ENCODE peak calls at places on chromosomes 1 and 21, in five cellular contexts. Z is psoas muscle; O is activated CD4-positive, CD25-positive, alpha-beta regulatory T cell treated with anti-CD3 and anti-CD28 coated beads, Interleukin-2, amount 50 U/mL, for 72 hours; G is brain microvascular endothelial cell; B is HS-27A. R is an unnamed sample.

GRCh38 chr1:161994153-161994814 is 29.4 kb downstream of the OLFML2B start:
- DNase-seq in B (no peak), Z (no peak), O (no peak), G (no peak), R (no peak)

GRCh38 chr1:1069061-1069710 is 4.9 kb downstream of the RNF223 start:
- DNase-seq in G (peak; percentile 22), B (no peak), O (peak; percentile 96), Z (peak; percentile 82), R (peak; percentile 90)

GRCh38 chr1:218996362-218996761 is 177.3 kb upstream of the LYPLAL1 start:
- DNase-seq in G (no peak), O (no peak), B (no peak), Z (no peak), R (no peak)

GRCh38 chr1:173202430-173203145 is 4.5 kb downstream of the TNFSF4 start:
- DNase-seq in G (peak; percentile 93), O (no peak), B (peak; percentile 68), Z (no peak), R (peak; percentile 38)

GRCh38 chr1:244970236-244970652 is 105.9 kb upstream of the HNRNPU start:
- DNase-seq in Z (peak; percentile 90), B (no peak), O (peak; percentile 80), G (peak; percentile 52), R (no peak)

GRCh38 chr1:104467590-104467989 is 717.9 kb downstream of the AMY1C start:
- DNase-seq in B (no peak), O (no peak), Z (no peak), G (no peak), R (no peak)

GRCh38 chr1:26450906-26451305 is 18.8 kb downstream of the DHDDS start:
- DNase-seq in B (no peak), Z (no peak), O (no peak), G (no peak), R (no peak)

GRCh38 chr1:213989071-213989739 is 1.4 kb downstream of the PROX1 start:
- DNase-seq in Z (peak; percentile 51), B (no peak), G (no peak), O (no peak), R (no peak)

GRCh38 chr1:180265201-180265600 is 35.1 kb downstream of the LHX4 start:
- DNase-seq in Z (no peak), B (no peak), O (no peak), G (no peak), R (no peak)

GRCh38 chr1:108117908-108118902 is 81.9 kb downstream of the SLC25A24 start:
- DNase-seq in G (peak; percentile 89), O (no peak), Z (no peak), B (no peak), R (no peak)

GRCh38 chr21:42524341-42525227 is 10.9 kb downstream of the SLC37A1 start:
- DNase-seq in O (no peak), B (no peak), Z (peak; percentile 86), G (peak; percentile 15), R (peak; percentile 79)

GRCh38 chr1:113891631-113892220 is 4.3 kb upstream of the BCL2L15 start:
- DNase-seq in Z (no peak), B (no peak), G (no peak), O (no peak), R (peak; percentile 38)

GRCh38 chr1:35876988-35877387 is 6.0 kb upstream of the AGO1 start:
- DNase-seq in Z (no peak), O (no peak), G (no peak), B (no peak), R (no peak)

GRCh38 chr1:230919201-230919600 is 50.9 kb upstream of the C1orf198 start:
- DNase-seq in Z (no peak), O (no peak), B (no peak), G (no peak), R (peak; percentile 51)

GRCh38 chr1:211829343-211830054 is 1.1 kb downstream of the LPGAT1 start:
- DNase-seq in O (no peak), Z (peak; percentile 55), G (no peak), B (no peak), R (peak; percentile 43)

GRCh38 chr21:45992311-45993209 is 11.0 kb downstream of the COL6A1 start:
- DNase-seq in G (no peak), O (no peak), B (no peak), Z (peak; percentile 63), R (peak; percentile 16)

GRCh38 chr1:218409946-218410510 is 64.9 kb downstream of the TGFB2 start:
- DNase-seq in G (no peak), Z (no peak), O (no peak), B (no peak), R (no peak)

GRCh38 chr1:59952065-59952464 is 25.5 kb upstream of the CYP2J2 start:
- DNase-seq in Z (no peak), G (peak; percentile 31), B (no peak), O (no peak), R (no peak)

GRCh38 chr1:243434594-243434993 is 178.8 kb downstream of the SDCCAG8 start:
- DNase-seq in G (no peak), Z (no peak), B (no peak), O (no peak), R (no peak)

GRCh38 chr1:41615981-41616380 is 131.5 kb upstream of the EDN2 start:
- DNase-seq in B (no peak), G (no peak), O (no peak), Z (no peak), R (no peak)

GRCh38 chr1:153447498-153448170 is 12.8 kb downstream of the S100A7 start:
- DNase-seq in O (no peak), B (peak; percentile 4), Z (no peak), G (peak; percentile 38), R (no peak)

GRCh38 chr1:243508303-243508713 is 252.5 kb downstream of the SDCCAG8 start:
- DNase-seq in Z (no peak), B (no peak), O (no peak), G (no peak), R (no peak)

GRCh38 chr1:206703647-206704046 is 18.9 kb downstream of the MAPKAPK2 start:
- DNase-seq in O (no peak), Z (no peak), B (no peak), G (no peak), R (no peak)

GRCh38 chr1:53198241-53198651 is 1.6 kb downstream of the CPT2 start:
- DNase-seq in G (no peak), B (no peak), Z (no peak), O (no peak), R (peak; percentile 65)

GRCh38 chr1:28877132-28877781 is 37.1 kb upstream of the EPB41 start:
- DNase-seq in O (peak; percentile 75), Z (peak; percentile 85), G (peak; percentile 55), B (peak; percentile 63), R (peak; percentile 83)

GRCh38 chr1:71490432-71490831 is 409.6 kb upstream of the ZRANB2 start:
- DNase-seq in Z (no peak), O (no peak), B (peak; percentile 11), G (no peak), R (no peak)

GRCh38 chr1:234240680-234241079 is 132.6 kb upstream of the COA6 start:
- DNase-seq in Z (no peak), O (no peak), G (no peak), B (no peak), R (no peak)

GRCh38 chr21:38948981-38949380 is 143.3 kb downstream of the ETS2 start:
- DNase-seq in G (no peak), O (no peak), Z (no peak), B (no peak), R (no peak)

GRCh38 chr1:67713071-67713806 is 28.2 kb downstream of the GADD45A start:
- DNase-seq in Z (no peak), O (no peak), G (peak; percentile 81), B (peak; percentile 69), R (peak; percentile 80)

GRCh38 chr1:198776602-198777029 is 137.8 kb downstream of the PTPRC start:
- DNase-seq in Z (no peak), B (peak; percentile 50), G (peak; percentile 97), O (no peak), R (no peak)

R was measured in colonic mucosa.